ENCODE peak calls at places on chromosomes 4 and X, in seven cellular contexts. N is stimulated activated naive CD4-positive, alpha-beta T cell treated with Interleukin-2 at 50 U/mL for 16 hours; V is SK-N-SH; F is KBM-7; S is C1 segment of cervical spinal cord; M is activated CD4-positive, alpha-beta T cell treated with anti-CD3 and anti-CD28 coated beads for 48 hours; Y is CD4-positive, CD25-positive, alpha-beta regulatory T cell. O is an unnamed sample.

GRCh38 chr4:47143261-47143660 is 111.9 kb downstream of the GABRB1 start:
- DNase-seq in N (no peak), V (no peak), F (no peak), S (no peak), M (no peak), Y (no peak), O (no peak)

GRCh38 chrX:126300401-126300800 is 134.3 kb upstream of the DCAF12L2 start:
- DNase-seq in N (no peak), V (no peak), F (no peak), S (no peak), M (no peak), Y (no peak), O (no peak)

GRCh38 chr4:38523524-38524448 is 140.2 kb upstream of the KLF3 start:
- DNase-seq in N (peak), V (no peak), F (peak), S (no peak), M (peak), Y (peak), O (no peak)

GRCh38 chrX:2690856-2691542 is at the start of gene CD99:
- DNase-seq in N (no peak), V (peak), F (peak), S (no peak), M (peak), Y (peak), O (no peak)

GRCh38 chr4:79445371-79445781 is 37.3 kb upstream of the GK2 start:
- DNase-seq in N (no peak), V (no peak), F (no peak), S (no peak), M (no peak), Y (no peak), O (no peak)

GRCh38 chr4:30396772-30397475 is 323.2 kb upstream of the PCDH7 start:
- DNase-seq in N (no peak), V (no peak), F (no peak), S (no peak), M (no peak), Y (no peak), O (no peak)

GRCh38 chr4:168484626-168485025 is 4.3 kb upstream of the DDX60L start:
- DNase-seq in N (no peak), V (no peak), F (no peak), S (no peak), M (no peak), Y (no peak), O (no peak)

GRCh38 chr4:184529283-184529682 is 54.9 kb upstream of the IRF2 start:
- DNase-seq in N (no peak), V (no peak), F (peak), S (no peak), M (no peak), Y (no peak), O (peak)

GRCh38 chr4:7040760-7041159 is 2.4 kb upstream of the TADA2B start:
- DNase-seq in N (no peak), V (no peak), F (no peak), S (no peak), M (no peak), Y (no peak), O (no peak)

GRCh38 chr4:37644962-37645361 is 41.2 kb downstream of the RELL1 start:
- DNase-seq in N (no peak), V (no peak), F (no peak), S (no peak), M (no peak), Y (no peak), O (no peak)

GRCh38 chrX:130516123-130516522 is 114.3 kb downstream of the RBMX2 start:
- DNase-seq in N (no peak), V (no peak), F (no peak), S (no peak), M (no peak), Y (no peak), O (no peak)

GRCh38 chrX:118751950-118752783 is 24.8 kb downstream of the IL13RA1 start:
- DNase-seq in N (no peak), V (no peak), F (peak), S (no peak), M (no peak), Y (peak), O (no peak)

GRCh38 chr4:142467086-142467485 is 379.0 kb downstream of the INPP4B start:
- DNase-seq in N (no peak), V (no peak), F (no peak), S (no peak), M (no peak), Y (no peak), O (no peak)

GRCh38 chr4:134320048-134320447 is 118.5 kb upstream of the PABPC4L start:
- DNase-seq in N (no peak), V (no peak), F (no peak), S (no peak), M (no peak), Y (no peak), O (no peak)

GRCh38 chrX:71056857-71057256 is 11.3 kb downstream of the SNX12 start:
- DNase-seq in N (no peak), V (no peak), F (no peak), S (no peak), M (no peak), Y (no peak), O (no peak)

GRCh38 chr4:102317459-102317858 is 27.8 kb downstream of the SLC39A8 start:
- DNase-seq in N (no peak), V (no peak), F (no peak), S (no peak), M (no peak), Y (no peak), O (no peak)

GRCh38 chr4:113435893-113436292 is 325.6 kb downstream of the CAMK2D start:
- DNase-seq in N (peak), V (no peak), F (no peak), S (no peak), M (peak), Y (peak), O (no peak)

GRCh38 chr4:99352602-99353580 is at the start of gene ADH1C:
- DNase-seq in N (no peak), V (no peak), F (no peak), S (no peak), M (no peak), Y (no peak), O (no peak)

GRCh38 chrX:154486052-154486395 is 391 bp downstream of the UBL4A start:
- DNase-seq in N (peak), V (peak), F (peak), S (no peak), M (peak), Y (peak), O (no peak)

GRCh38 chrX:3380603-3381002 is 34.2 kb upstream of the MXRA5 start:
- DNase-seq in N (no peak), V (no peak), F (no peak), S (no peak), M (no peak), Y (no peak), O (no peak)

GRCh38 chr4:186624951-186625350 is 69.6 kb upstream of the MTNR1A start:
- DNase-seq in N (no peak), V (no peak), F (no peak), S (no peak), M (no peak), Y (no peak), O (no peak)

GRCh38 chr4:95066011-95066410 is 308.3 kb downstream of the BMPR1B start:
- DNase-seq in N (no peak), V (no peak), F (no peak), S (no peak), M (no peak), Y (no peak), O (no peak)

GRCh38 chr4:124333466-124333865 is 379.1 kb downstream of the ANKRD50 start:
- DNase-seq in N (no peak), V (no peak), F (no peak), S (no peak), M (no peak), Y (no peak), O (no peak)

GRCh38 chr4:96395747-96396146 is 555.9 kb downstream of the PDHA2 start:
- DNase-seq in N (no peak), V (no peak), F (no peak), S (no peak), M (no peak), Y (no peak), O (no peak)

GRCh38 chr4:26751004-26751403 is 109.6 kb upstream of the STIM2 start:
- DNase-seq in N (no peak), V (no peak), F (peak), S (no peak), M (no peak), Y (no peak), O (no peak)

GRCh38 chrX:133402042-133402453 is 13.2 kb downstream of the GPC4 start:
- DNase-seq in N (no peak), V (no peak), F (no peak), S (no peak), M (no peak), Y (no peak), O (no peak)

GRCh38 chr4:16256343-16256742 is 30.1 kb upstream of the TAPT1 start:
- DNase-seq in N (no peak), V (no peak), F (no peak), S (no peak), M (no peak), Y (no peak), O (no peak)

O was measured in hippocampal formation.